ENCODE peak calls at places on chromosomes 4 and X, in nine cellular contexts. Y is heart right ventricle; C is neural crest cell; W is right atrium auricular region; B is sigmoid colon; L is H9; R is stomach; P is RWPE1; S is CD8-positive, alpha-beta T cell. A is an unnamed sample.

GRCh38 chr4:1992468-1993168 is 16.2 kb downstream of the NELFA start:
- DNase-seq in Y (no peak), C (no peak), W (no peak), B (no peak), L (peak; percentile 90), R (no peak), P (no peak), S (no peak), A (peak; percentile 48)

GRCh38 chr4:680931-681645 is 6.7 kb downstream of the MYL5 start:
- DNase-seq in Y (peak; percentile 75), C (peak; percentile 52), W (no peak), B (peak; percentile 89), L (peak; percentile 77), R (peak; percentile 67), P (no peak), S (peak; percentile 54), A (peak; percentile 77)

GRCh38 chr4:20723019-20723418 is 22.8 kb downstream of the PACRGL start:
- DNase-seq in Y (no peak), C (no peak), W (no peak), B (no peak), L (no peak), R (no peak), P (peak; percentile 40), S (no peak), A (no peak)

GRCh38 chr4:184808719-184809062 is 17.1 kb downstream of the ACSL1 start:
- DNase-seq in Y (no peak), C (no peak), W (no peak), B (no peak), L (no peak), R (no peak), P (no peak), S (no peak), A (no peak)

GRCh38 chr4:154018659-154019058 is 229.8 kb upstream of the SFRP2 start:
- DNase-seq in Y (no peak), C (peak; percentile 33), W (no peak), B (no peak), L (peak; percentile 77), R (no peak), P (no peak), S (no peak), A (no peak)

GRCh38 chrX:34734383-34734782 is 77.3 kb upstream of the TMEM47 start:
- DNase-seq in Y (no peak), C (no peak), W (no peak), B (no peak), L (no peak), R (no peak), P (no peak), S (no peak), A (no peak)

GRCh38 chr4:40843696-40844095 is 93.9 kb downstream of the NSUN7 start:
- DNase-seq in Y (no peak), C (no peak), W (no peak), B (peak; percentile 7), L (peak; percentile 41), R (no peak), P (no peak), S (no peak), A (no peak)

GRCh38 chrX:39915596-39915995 is 182.2 kb downstream of the BCOR start:
- DNase-seq in Y (no peak), C (no peak), W (no peak), B (no peak), L (no peak), R (no peak), P (no peak), S (no peak), A (no peak)

GRCh38 chrX:115573172-115573571 is 12.2 kb downstream of the PLS3 start:
- DNase-seq in Y (no peak), C (no peak), W (no peak), B (no peak), L (no peak), R (no peak), P (no peak), S (no peak), A (no peak)

GRCh38 chrX:13690836-13691235 is 1.9 kb downstream of the RAB9A start:
- DNase-seq in Y (no peak), C (no peak), W (no peak), B (no peak), L (no peak), R (no peak), P (no peak), S (peak; percentile 23), A (no peak)

GRCh38 chr4:112284166-112284565 is 1.5 kb downstream of the TIFA start:
- DNase-seq in Y (no peak), C (no peak), W (no peak), B (no peak), L (no peak), R (no peak), P (no peak), S (no peak), A (no peak)

GRCh38 chr4:13922873-13923645 is 295.5 kb upstream of the BOD1L1 start:
- DNase-seq in Y (no peak), C (no peak), W (no peak), B (no peak), L (no peak), R (no peak), P (no peak), S (no peak), A (no peak)

GRCh38 chrX:108582151-108582550 is 142.5 kb downstream of the COL4A5 start:
- DNase-seq in Y (no peak), C (peak; percentile 2), W (no peak), B (no peak), L (no peak), R (no peak), P (no peak), S (no peak), A (no peak)

GRCh38 chr4:56463711-56464110 is 3.7 kb upstream of the SRP72 start:
- DNase-seq in Y (no peak), C (no peak), W (no peak), B (no peak), L (no peak), R (no peak), P (no peak), S (no peak), A (no peak)

GRCh38 chrX:104343408-104344129 is 88.8 kb upstream of the ESX1 start:
- DNase-seq in Y (no peak), C (peak; percentile 66), W (no peak), B (no peak), L (peak; percentile 77), R (peak; percentile 38), P (peak; percentile 24), S (peak; percentile 20), A (peak; percentile 19)

GRCh38 chr4:68569466-68570121 is 6.5 kb downstream of the UGT2B17 start:
- DNase-seq in Y (no peak), C (no peak), W (no peak), B (no peak), L (no peak), R (no peak), P (no peak), S (no peak), A (no peak)

GRCh38 chr4:132114885-132115284 is 1034.2 kb upstream of the PCDH10 start:
- DNase-seq in Y (no peak), C (no peak), W (no peak), B (no peak), L (no peak), R (no peak), P (no peak), S (no peak), A (no peak)

GRCh38 chrX:135484636-135485289 is 35.7 kb upstream of the INTS6L start:
- DNase-seq in Y (no peak), C (no peak), W (no peak), B (no peak), L (no peak), R (no peak), P (peak; percentile 11), S (peak; percentile 24), A (no peak)

GRCh38 chr4:71130827-71131603 is 137.6 kb downstream of the DCK start:
- DNase-seq in Y (no peak), C (no peak), W (no peak), B (no peak), L (no peak), R (no peak), P (no peak), S (no peak), A (no peak)
- TF ChIP-seq CTCF in Y (no peak), C (no peak), W (no peak), B (no peak), L (peak; percentile 21), R (no peak), P (no peak), S (no peak), A (no peak)

GRCh38 chrX:21949689-21950088 is 9.2 kb downstream of the SMS start:
- DNase-seq in Y (no peak), C (no peak), W (no peak), B (no peak), L (no peak), R (no peak), P (no peak), S (no peak), A (no peak)

GRCh38 chrX:21944136-21944615 is 3.7 kb downstream of the SMS start:
- DNase-seq in Y (no peak), C (no peak), W (no peak), B (no peak), L (peak; percentile 52), R (no peak), P (peak; percentile 22), S (no peak), A (no peak)

GRCh38 chrX:21946925-21947641 is 6.6 kb downstream of the SMS start:
- DNase-seq in Y (no peak), C (no peak), W (no peak), B (no peak), L (peak; percentile 40), R (no peak), P (peak; percentile 26), S (no peak), A (no peak)

GRCh38 chrX:21948897-21949578 is 8.5 kb downstream of the SMS start:
- DNase-seq in Y (no peak), C (no peak), W (no peak), B (no peak), L (peak; percentile 5), R (no peak), P (no peak), S (no peak), A (no peak)

DNA sequence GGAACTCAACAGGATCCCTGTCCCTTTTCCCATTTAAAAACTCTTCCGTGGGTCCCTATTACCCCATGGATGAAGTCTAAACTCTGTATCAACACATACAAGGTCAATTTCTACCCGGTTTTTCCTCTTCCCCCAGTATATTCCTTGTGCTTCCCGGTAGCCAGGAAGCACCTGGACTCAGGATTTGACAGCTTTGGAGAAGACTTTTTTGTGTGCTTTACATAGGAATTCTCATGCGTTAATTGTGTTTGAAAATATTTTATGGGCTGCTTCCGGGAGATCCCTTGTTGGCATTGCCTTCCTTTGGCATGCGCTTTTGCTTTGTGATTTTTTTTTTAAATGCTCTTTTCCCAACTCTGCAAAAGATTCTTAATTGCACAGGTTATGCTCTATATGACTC is 7.2 kb downstream of the SMS start:
- DNase-seq in Y (no peak), C (no peak), W (no peak), B (no peak), L (peak; percentile 1), R (no peak), P (no peak), S (no peak), A (no peak)
- TF ChIP-seq CTCF in Y (no peak), C (no peak), W (no peak), B (no peak), L (no peak), R (no peak), P (no peak), S (no peak), A (no peak)

GRCh38 chr4:76426272-76426671 is 5.3 kb upstream of the CCDC158 start:
- DNase-seq in Y (no peak), C (no peak), W (no peak), B (no peak), L (no peak), R (no peak), P (no peak), S (no peak), A (no peak)
- TF ChIP-seq CTCF in Y (no peak), C (peak; percentile 29), W (no peak), B (peak; percentile 16), L (peak; percentile 53), R (no peak), P (no peak), S (no peak), A (no peak)

GRCh38 chrX:116749943-116750342 is 287.2 kb upstream of the CT83 start:
- DNase-seq in Y (no peak), C (no peak), W (no peak), B (no peak), L (no peak), R (no peak), P (peak; percentile 65), S (no peak), A (no peak)
- TF ChIP-seq CTCF in Y (no peak), C (no peak), W (no peak), B (no peak), L (no peak), R (no peak), P (no peak), S (no peak), A (no peak)